ENCODE peak calls at places on chromosomes 12 and 14, in four cellular contexts. One of them, this sample, is unnamed.

GRCh38 chr14:77041837-77042557 is 13.5 kb upstream of the IRF2BPL start:
- DNase-seq in HCT116: no peak
- DNase-seq in A549: no peak
- DNase-seq in K562: no peak
- DNase-seq in this sample: no peak

GRCh38 chr12:68367903-68368302 is 35.7 kb upstream of the MDM1 start:
- DNase-seq in HCT116: no peak
- DNase-seq in A549: no peak
- DNase-seq in K562: no peak
- DNase-seq in this sample: no peak

GRCh38 chr14:94689218-94689984 is 77.2 kb downstream of the SERPINA3 start:
- DNase-seq in HCT116: no peak
- DNase-seq in A549: peak; percentile 70
- DNase-seq in K562: peak; percentile 78
- DNase-seq in this sample: peak; percentile 36

GRCh38 chr12:53098354-53098981 is 1.0 kb downstream of the IGFBP6 start:
- DNase-seq in HCT116: peak; percentile 41
- DNase-seq in A549: peak; percentile 69
- DNase-seq in K562: peak; percentile 31
- DNase-seq in this sample: no peak

GRCh38 chr14:56334458-56334857 is 216.2 kb downstream of the PELI2 start:
- DNase-seq in HCT116: no peak
- DNase-seq in A549: no peak
- DNase-seq in K562: no peak
- DNase-seq in this sample: no peak

GRCh38 chr12:6124411-6125151 is at the start of gene VWF:
- DNase-seq in HCT116: no peak
- DNase-seq in A549: no peak
- DNase-seq in K562: no peak
- DNase-seq in this sample: no peak

GRCh38 chr12:106170285-106170684 is 31.5 kb upstream of the NUAK1 start:
- DNase-seq in HCT116: no peak
- DNase-seq in A549: no peak
- DNase-seq in K562: no peak
- DNase-seq in this sample: no peak

GRCh38 chr14:55048900-55049437 is 2.5 kb upstream of the MAPK1IP1L start:
- DNase-seq in HCT116: no peak
- DNase-seq in A549: no peak
- DNase-seq in K562: no peak
- DNase-seq in this sample: no peak

GRCh38 chr14:97301931-97302559 is 504.9 kb downstream of the VRK1 start:
- DNase-seq in HCT116: no peak
- DNase-seq in A549: no peak
- DNase-seq in K562: no peak
- DNase-seq in this sample: no peak

GRCh38 chr12:3881208-3881980 is 8.2 kb upstream of the PARP11 start:
- DNase-seq in HCT116: no peak
- DNase-seq in A549: no peak
- DNase-seq in K562: no peak
- DNase-seq in this sample: no peak

GRCh38 chr12:31406345-31406744 is 80.4 kb upstream of the SINHCAF start:
- DNase-seq in HCT116: no peak
- DNase-seq in A549: no peak
- DNase-seq in K562: no peak
- DNase-seq in this sample: no peak

GRCh38 chr14:105042813-105043212 is 21.9 kb upstream of the CDCA4 start:
- DNase-seq in HCT116: no peak
- DNase-seq in A549: no peak
- DNase-seq in K562: no peak
- DNase-seq in this sample: no peak

GRCh38 chr12:111635524-111635923 is 36.4 kb upstream of the ATXN2 start:
- DNase-seq in HCT116: no peak
- DNase-seq in A549: no peak
- DNase-seq in K562: peak; percentile 21
- DNase-seq in this sample: no peak

GRCh38 chr12:3533703-3534386 is 42.8 kb downstream of the PRMT8 start:
- DNase-seq in HCT116: no peak
- DNase-seq in A549: no peak
- DNase-seq in K562: no peak
- DNase-seq in this sample: no peak

GRCh38 chr12:55666508-55666907 is 29.8 kb downstream of the OR10P1 start:
- DNase-seq in HCT116: no peak
- DNase-seq in A549: no peak
- DNase-seq in K562: no peak
- DNase-seq in this sample: no peak

GRCh38 chr12:122979908-122980191 is 631 bp upstream of the ARL6IP4 start:
- DNase-seq in HCT116: no peak
- DNase-seq in A549: no peak
- DNase-seq in K562: no peak
- DNase-seq in this sample: no peak

GRCh38 chr12:105214141-105214540 is 21.8 kb downstream of the APPL2 start:
- DNase-seq in HCT116: no peak
- DNase-seq in A549: no peak
- DNase-seq in K562: no peak
- DNase-seq in this sample: no peak

GRCh38 chr14:96268426-96269358 is 12.7 kb downstream of the BDKRB1 start:
- DNase-seq in HCT116: no peak
- DNase-seq in A549: peak; percentile 82
- DNase-seq in K562: no peak
- DNase-seq in this sample: no peak
- TF ChIP-seq REST in HCT116: no peak
- TF ChIP-seq REST in A549: no peak
- TF ChIP-seq REST in K562: no peak
- TF ChIP-seq REST in this sample: no peak

GRCh38 chr12:1634149-1634548 is 5.1 kb downstream of the WNT5B start:
- DNase-seq in HCT116: no peak
- DNase-seq in A549: no peak
- DNase-seq in K562: no peak
- DNase-seq in this sample: no peak
- TF ChIP-seq REST in HCT116: no peak
- TF ChIP-seq REST in A549: no peak
- TF ChIP-seq REST in K562: no peak
- TF ChIP-seq REST in this sample: no peak

GRCh38 chr12:112962561-112962960 is 15.8 kb upstream of the OAS2 start:
- DNase-seq in HCT116: no peak
- DNase-seq in A549: no peak
- DNase-seq in K562: no peak
- DNase-seq in this sample: no peak
- TF ChIP-seq REST in HCT116: no peak
- TF ChIP-seq REST in A549: no peak
- TF ChIP-seq REST in K562: no peak
- TF ChIP-seq REST in this sample: no peak

GRCh38 chr14:99572173-99572999 is 31.6 kb downstream of the CCDC85C start:
- DNase-seq in HCT116: no peak
- DNase-seq in A549: no peak
- DNase-seq in K562: peak; percentile 84
- DNase-seq in this sample: no peak
- TF ChIP-seq REST in HCT116: no peak
- TF ChIP-seq REST in A549: no peak
- TF ChIP-seq REST in K562: no peak
- TF ChIP-seq REST in this sample: no peak

DNA sequence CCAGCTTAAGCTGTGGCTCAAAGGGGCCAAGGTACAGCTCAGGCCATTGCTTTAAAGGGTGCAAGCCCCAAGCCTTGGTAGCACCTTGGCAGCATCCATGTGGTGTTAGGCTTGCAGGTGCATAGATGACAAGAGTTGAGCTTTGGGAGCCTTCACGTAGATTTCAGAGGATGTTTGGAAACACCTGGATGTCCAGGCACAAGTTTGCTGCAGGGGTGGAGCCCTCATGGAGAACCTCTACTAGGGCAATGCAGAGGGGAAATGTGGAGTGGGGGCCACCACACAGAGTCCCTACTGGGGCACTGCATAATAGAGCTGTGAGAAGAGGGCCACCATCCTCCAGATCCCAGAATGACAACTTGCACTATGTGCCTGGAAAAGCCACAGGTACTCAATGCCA is 37.9 kb downstream of the GLIPR1L2 start:
- DNase-seq in HCT116: no peak
- DNase-seq in A549: no peak
- DNase-seq in K562: no peak
- DNase-seq in this sample: no peak
- TF ChIP-seq REST in HCT116: no peak
- TF ChIP-seq REST in A549: no peak
- TF ChIP-seq REST in K562: no peak
- TF ChIP-seq REST in this sample: no peak

GRCh38 chr14:40629144-40629543 is 977.5 kb upstream of the LRFN5 start:
- DNase-seq in HCT116: no peak
- DNase-seq in A549: no peak
- DNase-seq in K562: no peak
- DNase-seq in this sample: no peak

GRCh38 chr14:40618225-40618898 is 988.3 kb upstream of the LRFN5 start:
- DNase-seq in HCT116: no peak
- DNase-seq in A549: no peak
- DNase-seq in K562: no peak
- DNase-seq in this sample: no peak

GRCh38 chr14:40623641-40624040 is 983.0 kb upstream of the LRFN5 start:
- DNase-seq in HCT116: no peak
- DNase-seq in A549: no peak
- DNase-seq in K562: no peak
- DNase-seq in this sample: no peak
- TF ChIP-seq REST in HCT116: no peak
- TF ChIP-seq REST in A549: no peak
- TF ChIP-seq REST in K562: no peak
- TF ChIP-seq REST in this sample: no peak

DNA sequence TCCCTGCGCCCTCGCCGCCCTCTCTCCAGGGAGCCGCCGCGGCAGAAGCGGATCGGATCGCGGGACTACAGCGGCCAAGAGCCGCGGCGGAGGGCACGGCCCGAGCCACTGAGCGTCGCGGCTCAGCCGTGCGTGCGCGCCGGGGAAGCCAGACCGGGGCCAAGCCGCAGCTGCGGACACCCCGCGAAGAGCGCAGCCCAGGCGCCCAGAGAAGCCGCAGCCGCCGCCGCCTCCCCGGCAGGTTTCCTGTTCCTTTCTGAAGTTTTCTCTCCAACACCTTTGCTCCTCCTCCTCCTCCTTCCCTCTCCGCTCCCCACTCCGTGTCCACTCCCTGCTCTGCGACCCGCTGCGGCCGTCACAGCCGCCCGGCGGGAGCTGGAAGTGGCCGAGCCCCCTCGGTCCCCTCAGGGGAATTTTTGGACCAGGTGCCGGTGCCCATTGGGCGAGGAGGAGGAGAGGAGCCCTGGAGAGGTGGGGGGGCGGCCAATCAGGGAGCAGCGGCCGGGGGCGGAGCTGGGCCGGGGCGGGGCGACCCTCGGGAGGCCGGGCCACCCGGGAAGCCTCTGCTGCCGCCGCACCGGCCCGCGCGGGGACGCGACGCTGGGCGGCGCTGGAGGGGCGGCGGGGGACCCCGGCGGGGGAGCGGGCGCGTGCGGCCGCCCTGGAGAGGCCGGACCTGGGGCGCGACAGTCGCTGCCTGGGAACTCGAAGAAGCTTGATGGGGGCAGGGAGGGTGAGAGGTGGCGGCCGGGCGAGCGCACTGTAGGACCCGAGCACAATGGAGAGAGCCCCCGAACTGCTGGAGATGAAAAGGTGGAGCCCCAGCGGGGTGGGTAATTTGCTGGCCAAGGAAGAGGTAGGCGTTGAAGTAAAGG is at the start of gene ITPR2:
- DNase-seq in HCT116: peak; percentile 74
- DNase-seq in A549: peak; percentile 94
- DNase-seq in K562: peak; percentile 99
- DNase-seq in this sample: peak; percentile 92
- TF ChIP-seq REST in HCT116: no peak
- TF ChIP-seq REST in A549: no peak
- TF ChIP-seq REST in K562: peak; percentile 60
- TF ChIP-seq REST in this sample: peak; percentile 41

DNA sequence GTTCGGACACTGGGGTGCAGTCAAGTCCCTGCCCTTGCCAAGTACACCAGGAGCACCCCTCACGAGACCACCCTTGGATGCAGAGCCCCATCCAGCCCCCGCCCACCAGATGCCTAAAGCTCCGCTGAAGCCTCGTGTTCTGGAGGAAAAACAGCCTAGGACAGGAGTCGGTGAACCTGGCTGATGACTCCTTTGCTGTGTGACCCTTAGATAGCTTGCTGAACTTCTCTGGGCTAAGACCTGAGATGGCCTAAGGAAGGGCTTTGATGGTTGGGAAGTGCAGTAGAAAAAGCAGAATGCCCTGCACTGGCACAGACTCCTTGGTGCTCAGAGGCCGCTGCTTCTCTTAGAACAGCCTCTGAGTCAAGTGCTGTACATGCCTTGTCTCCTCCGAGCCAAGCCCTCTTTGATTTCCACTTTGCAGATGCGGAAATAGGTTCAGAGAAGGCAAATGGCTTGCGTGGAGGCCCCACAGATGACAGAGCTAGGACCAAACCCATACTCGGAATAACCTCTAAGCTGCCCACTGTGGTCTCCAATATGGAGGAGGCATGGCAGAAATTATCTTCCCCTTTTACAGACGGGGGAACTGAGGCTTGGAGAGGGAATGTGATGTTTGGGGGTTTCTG is 52.3 kb downstream of the MVK start:
- DNase-seq in HCT116: no peak
- DNase-seq in A549: no peak
- DNase-seq in K562: no peak
- DNase-seq in this sample: no peak
- TF ChIP-seq REST in HCT116: no peak
- TF ChIP-seq REST in A549: no peak
- TF ChIP-seq REST in K562: no peak
- TF ChIP-seq REST in this sample: no peak

DNA sequence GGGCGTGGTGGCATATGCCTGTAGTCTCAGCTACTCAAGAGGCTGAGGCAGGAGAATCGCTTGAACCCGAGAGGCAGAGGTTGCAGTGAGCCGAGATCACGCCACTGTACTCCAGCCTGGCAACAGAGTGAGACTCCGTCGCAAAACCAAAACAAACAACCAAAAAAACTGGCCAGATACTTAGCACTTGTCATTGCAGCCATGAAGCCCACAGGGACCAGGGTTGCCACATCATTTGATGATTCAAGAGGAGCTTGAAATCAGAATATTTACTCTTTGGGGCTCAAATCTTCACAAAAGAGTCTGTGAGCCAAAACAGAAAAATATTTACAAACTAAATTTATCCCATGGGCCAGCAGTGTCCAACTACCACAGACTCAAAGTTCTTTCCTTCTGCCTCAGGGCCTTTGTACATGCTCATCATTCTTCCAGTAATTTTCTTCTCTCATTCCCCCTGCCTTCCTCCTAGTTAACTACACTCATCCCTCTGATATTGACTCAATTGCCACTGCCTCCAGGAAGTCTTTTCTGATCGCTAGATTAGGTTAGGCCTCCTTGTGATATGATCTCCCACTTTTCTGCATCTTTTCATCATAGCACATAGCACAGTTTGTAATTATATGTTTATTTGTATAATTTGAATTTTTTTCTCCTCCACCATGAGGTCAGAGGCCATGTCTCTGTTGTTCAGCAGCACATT is 130.8 kb upstream of the PLEKHG7 start:
- DNase-seq in HCT116: no peak
- DNase-seq in A549: no peak
- DNase-seq in K562: no peak
- DNase-seq in this sample: no peak
- TF ChIP-seq REST in HCT116: no peak
- TF ChIP-seq REST in A549: no peak
- TF ChIP-seq REST in K562: no peak
- TF ChIP-seq REST in this sample: no peak